ENCODE peak calls at places on chromosomes 7 and 10, in six cellular contexts. G, A, W, Y, X and B are unnamed samples.

GRCh38 chr10:125137601-125138438 is 22.5 kb downstream of the CTBP2 start:
- DNase-seq in G (no peak), A (no peak), W (no peak), Y (no peak), X (no peak), B (no peak)

GRCh38 chr10:90417056-90417455 is 440.8 kb downstream of the HTR7 start:
- DNase-seq in G (peak; percentile 87), A (no peak), W (no peak), Y (no peak), X (peak; percentile 75), B (peak; percentile 72)

GRCh38 chr10:788796-789748 is 99.6 kb upstream of the DIP2C start:
- DNase-seq in G (peak; percentile 88), A (peak; percentile 79), W (peak; percentile 84), Y (no peak), X (peak; percentile 64), B (peak; percentile 67)

GRCh38 chr7:139620676-139621344 is 97.3 kb downstream of the CLEC2L start:
- DNase-seq in G (peak; percentile 37), A (no peak), W (peak; percentile 48), Y (peak; percentile 48), X (peak; percentile 12), B (no peak)

GRCh38 chr7:92717982-92718716 is 118.2 kb downstream of the CDK6 start:
- DNase-seq in G (no peak), A (peak; percentile 69), W (peak; percentile 36), Y (no peak), X (peak; percentile 82), B (peak; percentile 90)

GRCh38 chr10:29849434-29849833 is 210.0 kb downstream of the JCAD start:
- DNase-seq in G (peak; percentile 74), A (peak; percentile 37), W (no peak), Y (no peak), X (peak; percentile 93), B (peak; percentile 93)

GRCh38 chr10:50417486-50417905 is 166.2 kb upstream of the ASAH2 start:
- DNase-seq in G (no peak), A (no peak), W (peak; percentile 37), Y (peak; percentile 12), X (no peak), B (no peak)

GRCh38 chr7:39027491-39027890 is 49.8 kb downstream of the POU6F2 start:
- DNase-seq in G (no peak), A (no peak), W (no peak), Y (no peak), X (peak; percentile 1), B (no peak)

GRCh38 chr10:22321831-22322662 is 1.1 kb downstream of the BMI1 start:
- DNase-seq in G (peak; percentile 41), A (no peak), W (peak; percentile 32), Y (peak; percentile 50), X (no peak), B (no peak)

GRCh38 chr7:127447326-127447945 is 54.9 kb upstream of the ZNF800 start:
- DNase-seq in G (peak; percentile 21), A (no peak), W (peak; percentile 74), Y (peak; percentile 10), X (peak; percentile 31), B (peak; percentile 16)

GRCh38 chr7:47734949-47735291 is 153.0 kb upstream of the TNS3 start:
- DNase-seq in G (no peak), A (no peak), W (no peak), Y (no peak), X (no peak), B (no peak)

GRCh38 chr10:132848306-132848705 is 62.4 kb upstream of the NKX6-2 start:
- DNase-seq in G (no peak), A (no peak), W (no peak), Y (peak; percentile 35), X (no peak), B (no peak)

GRCh38 chr7:68192941-68193340 is 1196.3 kb downstream of the TYW1 start:
- DNase-seq in G (no peak), A (no peak), W (no peak), Y (no peak), X (no peak), B (no peak)

GRCh38 chr7:140168816-140169215 is 8.0 kb downstream of the KDM7A start:
- DNase-seq in G (no peak), A (no peak), W (no peak), Y (no peak), X (no peak), B (no peak)

GRCh38 chr10:114634607-114634974 is 23.5 kb downstream of the ABLIM1 start:
- DNase-seq in G (peak; percentile 90), A (peak; percentile 75), W (peak; percentile 63), Y (peak; percentile 86), X (peak; percentile 94), B (peak; percentile 92)

GRCh38 chr10:13885238-13885990 is 298.6 kb downstream of the PRPF18 start:
- DNase-seq in G (no peak), A (no peak), W (no peak), Y (no peak), X (no peak), B (no peak)

GRCh38 chr10:86599729-86600128 is 54.6 kb upstream of the OPN4 start:
- DNase-seq in G (no peak), A (no peak), W (no peak), Y (peak; percentile 76), X (no peak), B (no peak)

GRCh38 chr7:79420464-79420863 is 33.0 kb downstream of the MAGI2 start:
- DNase-seq in G (peak; percentile 96), A (no peak), W (peak; percentile 81), Y (no peak), X (peak; percentile 95), B (peak; percentile 95)

GRCh38 chr7:66142996-66143395 is 28.3 kb downstream of the CRCP start:
- DNase-seq in G (no peak), A (no peak), W (no peak), Y (no peak), X (no peak), B (no peak)

GRCh38 chr10:124033887-124034218 is 59.5 kb downstream of the CHST15 start:
- DNase-seq in G (peak; percentile 56), A (peak; percentile 35), W (no peak), Y (no peak), X (no peak), B (peak; percentile 39)

GRCh38 chr10:60089095-60089494 is 182.7 kb upstream of the CCDC6 start:
- DNase-seq in G (peak; percentile 28), A (no peak), W (peak; percentile 45), Y (no peak), X (peak; percentile 45), B (peak; percentile 26)

GRCh38 chr7:70788276-70788675 is 343.7 kb upstream of the GALNT17 start:
- DNase-seq in G (no peak), A (no peak), W (no peak), Y (no peak), X (no peak), B (no peak)

GRCh38 chr7:4700577-4701235 is 18.6 kb downstream of the FOXK1 start:
- DNase-seq in G (peak; percentile 51), A (no peak), W (peak; percentile 60), Y (no peak), X (peak; percentile 91), B (peak; percentile 93)

GRCh38 chr7:93574646-93575554 is at the start of gene CALCR:
- DNase-seq in G (peak; percentile 7), A (no peak), W (peak; percentile 16), Y (peak; percentile 49), X (no peak), B (no peak)

GRCh38 chr7:156480671-156481070 is 159.9 kb upstream of the RNF32 start:
- DNase-seq in G (no peak), A (no peak), W (no peak), Y (no peak), X (no peak), B (no peak)

DNA sequence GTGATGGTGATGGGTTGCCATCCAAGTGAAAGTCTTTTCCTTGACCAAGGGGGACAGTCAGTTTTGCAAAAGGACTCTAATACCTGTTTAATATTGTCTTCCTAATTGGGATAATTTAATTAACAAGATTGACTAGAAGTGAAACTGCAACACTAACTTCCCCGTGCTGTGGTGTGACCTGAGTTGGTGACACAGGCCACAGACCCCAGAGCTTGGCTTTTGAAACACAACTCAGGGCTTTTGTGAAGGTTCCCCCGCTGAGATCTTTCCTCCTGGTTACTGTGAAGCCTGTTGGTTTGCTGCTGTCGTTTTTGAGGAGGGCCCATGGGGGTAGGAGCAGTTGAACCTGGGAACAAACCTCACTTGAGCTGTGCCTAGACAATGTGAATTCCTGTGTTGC is 6.9 kb downstream of the PPIF start:
- DNase-seq in G (no peak), A (no peak), W (no peak), Y (no peak), X (no peak), B (no peak)
- H3K4me3 ChIP-seq in G (no peak overlapping the region), A (no peak overlapping the region), W (no peak overlapping the region), Y (no peak overlapping the region), X (no peak overlapping the region), B (no peak overlapping the region)

DNA sequence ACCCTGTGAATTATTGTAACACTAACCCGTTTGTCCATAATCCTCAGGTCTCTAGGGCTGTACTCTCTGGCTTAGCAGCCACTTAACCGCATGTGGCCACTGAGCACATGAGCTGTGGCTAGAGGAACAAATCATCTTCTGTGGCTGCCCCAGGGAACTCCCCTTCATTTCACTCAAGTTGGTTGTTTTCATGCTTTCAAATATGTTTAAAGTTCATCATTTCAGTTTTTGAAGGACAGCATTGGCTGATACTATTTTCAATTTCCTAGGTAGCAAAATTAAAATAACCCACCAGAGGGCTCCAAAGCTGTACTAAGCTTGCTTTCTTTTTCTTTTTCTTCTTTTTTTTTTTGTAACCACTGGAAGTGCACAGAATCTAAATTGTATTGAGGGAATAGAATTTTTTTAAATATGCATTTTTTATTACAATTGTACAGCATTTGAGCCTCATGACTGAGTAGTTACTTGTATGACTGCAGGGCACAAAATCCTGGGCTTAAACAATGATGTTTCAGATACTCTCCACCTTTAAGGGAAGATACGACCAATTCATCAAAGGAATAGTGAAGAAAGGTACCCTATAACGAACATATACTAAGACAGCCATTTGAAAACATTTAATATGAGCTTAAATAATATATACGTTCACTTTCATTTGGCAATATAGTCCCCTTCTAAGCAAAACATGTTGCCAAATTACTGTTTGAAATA is 38.6 kb downstream of the MRC1 start:
- DNase-seq in G (peak; percentile 61), A (no peak), W (no peak), Y (peak; percentile 60), X (peak; percentile 62), B (peak; percentile 41)
- TF ChIP-seq CTCF in G (peak; percentile 45), A (peak; percentile 44), W (peak; percentile 68), Y (peak; percentile 57), X (peak; percentile 51), B (peak; percentile 38)

DNA sequence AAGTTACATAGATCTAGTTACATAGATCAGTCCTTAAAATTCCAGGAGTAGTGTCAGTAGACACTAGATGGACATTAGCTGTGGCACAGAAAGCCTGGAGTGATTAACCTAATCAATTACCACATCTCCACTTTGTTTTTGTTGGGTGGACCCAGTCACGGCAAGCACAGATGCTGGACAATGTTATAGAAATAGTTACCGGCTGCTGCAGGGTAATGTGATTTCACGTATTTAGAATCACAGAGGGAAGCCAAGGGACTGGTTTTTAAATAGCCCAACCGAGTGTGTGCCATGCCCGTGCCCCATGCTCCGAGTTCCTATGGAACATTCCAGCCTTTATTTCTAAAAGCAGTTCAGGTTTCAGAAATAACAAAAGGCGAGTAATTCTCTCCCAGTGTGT is 2.8 kb downstream of the LGI1 start:
- DNase-seq in G (no peak), A (no peak), W (no peak), Y (no peak), X (no peak), B (no peak)
- H3K4me3 ChIP-seq in G (no peak overlapping the region), A (no peak overlapping the region), W (no peak overlapping the region), Y (no peak overlapping the region), X (no peak overlapping the region), B (no peak overlapping the region)

DNA sequence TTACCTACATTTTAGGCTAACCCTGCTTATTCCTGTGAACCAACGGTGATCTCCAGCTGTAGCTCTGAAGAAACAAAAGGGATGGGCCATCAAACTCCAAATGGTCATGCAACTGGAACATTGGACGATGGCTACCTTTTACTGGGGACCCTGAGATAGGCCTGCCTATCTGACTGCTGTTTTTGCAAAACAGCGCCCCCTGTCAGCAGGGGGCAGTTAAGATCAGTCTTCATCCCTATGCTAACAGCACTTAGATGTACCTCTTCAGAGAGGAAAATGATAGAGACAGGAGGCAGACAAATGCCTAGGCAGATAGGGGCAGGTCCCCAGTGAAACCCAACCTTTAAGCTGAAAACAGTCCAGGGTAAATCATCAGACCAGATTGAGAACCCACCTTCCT is 1085.4 kb upstream of the SORCS1 start:
- DNase-seq in G (no peak), A (no peak), W (peak; percentile 4), Y (no peak), X (no peak), B (no peak)
- TF ChIP-seq CTCF in G (no peak), A (no peak), W (no peak), Y (no peak), X (no peak), B (peak; percentile 9)